ENCODE peak calls at places on chromosomes 2 and 18, in four cellular contexts. One of them, this sample, is unnamed.

GRCh38 chr2:222935688-222936298 is 75.0 kb downstream of the ACSL3 start:
- DNase-seq in AG08396: no peak
- DNase-seq in fibroblast of mammary gland: no peak
- DNase-seq in stimulated activated CD4-positive, alpha-beta T cell treated with anti-CD3 and anti-CD28 coated beads, Interleukin-15, amount 100 ng/mL, for 24 hours: no peak
- DNase-seq in this sample: no peak

GRCh38 chr2:144718376-144718775 is 198.5 kb upstream of the ZEB2 start:
- DNase-seq in stimulated activated CD4-positive, alpha-beta T cell treated with anti-CD3 and anti-CD28 coated beads, Interleukin-15, amount 100 ng/mL, for 24 hours: no peak
- DNase-seq in fibroblast of mammary gland: no peak
- DNase-seq in AG08396: no peak
- DNase-seq in this sample: no peak

GRCh38 chr2:187527262-187527661 is 27.0 kb downstream of the TFPI start:
- DNase-seq in fibroblast of mammary gland: peak
- DNase-seq in AG08396: no peak
- DNase-seq in stimulated activated CD4-positive, alpha-beta T cell treated with anti-CD3 and anti-CD28 coated beads, Interleukin-15, amount 100 ng/mL, for 24 hours: no peak
- DNase-seq in this sample: no peak

GRCh38 chr2:182852090-182852489 is 14.3 kb downstream of the FRZB start:
- DNase-seq in AG08396: no peak
- DNase-seq in stimulated activated CD4-positive, alpha-beta T cell treated with anti-CD3 and anti-CD28 coated beads, Interleukin-15, amount 100 ng/mL, for 24 hours: no peak
- DNase-seq in fibroblast of mammary gland: peak
- DNase-seq in this sample: peak

GRCh38 chr2:235898766-235899165 is 269.4 kb downstream of the GBX2 start:
- DNase-seq in stimulated activated CD4-positive, alpha-beta T cell treated with anti-CD3 and anti-CD28 coated beads, Interleukin-15, amount 100 ng/mL, for 24 hours: no peak
- DNase-seq in AG08396: no peak
- DNase-seq in fibroblast of mammary gland: no peak
- DNase-seq in this sample: no peak

GRCh38 chr2:238644095-238645081 is 203.5 kb upstream of the TWIST2 start:
- DNase-seq in fibroblast of mammary gland: peak
- DNase-seq in stimulated activated CD4-positive, alpha-beta T cell treated with anti-CD3 and anti-CD28 coated beads, Interleukin-15, amount 100 ng/mL, for 24 hours: no peak
- DNase-seq in AG08396: peak
- DNase-seq in this sample: no peak

GRCh38 chr2:148614024-148614331 is 30.6 kb upstream of the EPC2 start:
- DNase-seq in fibroblast of mammary gland: peak
- DNase-seq in AG08396: no peak
- DNase-seq in stimulated activated CD4-positive, alpha-beta T cell treated with anti-CD3 and anti-CD28 coated beads, Interleukin-15, amount 100 ng/mL, for 24 hours: no peak
- DNase-seq in this sample: no peak

GRCh38 chr18:5391427-5391826 is 95.9 kb upstream of the ZBTB14 start:
- DNase-seq in fibroblast of mammary gland: no peak
- DNase-seq in AG08396: no peak
- DNase-seq in stimulated activated CD4-positive, alpha-beta T cell treated with anti-CD3 and anti-CD28 coated beads, Interleukin-15, amount 100 ng/mL, for 24 hours: no peak
- DNase-seq in this sample: no peak

GRCh38 chr2:95042472-95043271 is 17.2 kb downstream of the MAL start:
- DNase-seq in AG08396: no peak
- DNase-seq in stimulated activated CD4-positive, alpha-beta T cell treated with anti-CD3 and anti-CD28 coated beads, Interleukin-15, amount 100 ng/mL, for 24 hours: no peak
- DNase-seq in fibroblast of mammary gland: no peak
- DNase-seq in this sample: peak

This sample was measured in SHP77.